ENCODE peak calls at places on chromosome 15, in five cellular contexts. N is CD8-positive, alpha-beta memory T cell; L is aorta; C is psoas muscle; Z is heart right ventricle. O is an unnamed sample.

GRCh38 chr15:35090104-35090807 is 5.2 kb upstream of the NANOGP8 start:
- DNase-seq in N (no peak), L (no peak), C (no peak), Z (no peak), O (no peak)

GRCh38 chr15:90482124-90483011 is 47.4 kb upstream of the CRTC3 start:
- DNase-seq in N (peak; percentile 33), L (no peak), C (no peak), Z (no peak), O (peak; percentile 21)

GRCh38 chr15:70916531-70916930 is 23.9 kb downstream of the LRRC49 start:
- DNase-seq in N (no peak), L (no peak), C (no peak), Z (no peak), O (no peak)

GRCh38 chr15:67149859-67150824 is 84.7 kb downstream of the SMAD3 start:
- DNase-seq in N (no peak), L (peak; percentile 91), C (peak; percentile 75), Z (peak; percentile 62), O (no peak)

GRCh38 chr15:45386420-45386819 is 8.1 kb upstream of the GATM start:
- DNase-seq in N (no peak), L (no peak), C (no peak), Z (no peak), O (no peak)

GRCh38 chr15:65796610-65797012 is 4.5 kb upstream of the DENND4A start:
- DNase-seq in N (no peak), L (no peak), C (no peak), Z (no peak), O (no peak)

GRCh38 chr15:26891448-26891881 is 24.6 kb downstream of the GABRA5 start:
- DNase-seq in N (no peak), L (peak; percentile 80), C (no peak), Z (peak; percentile 44), O (no peak)

GRCh38 chr15:55789066-55789660 is 46.2 kb upstream of the PRTG start:
- DNase-seq in N (peak; percentile 11), L (no peak), C (peak; percentile 53), Z (peak; percentile 38), O (no peak)

GRCh38 chr15:68389936-68390790 is 41.8 kb downstream of the ITGA11 start:
- DNase-seq in N (no peak), L (peak; percentile 53), C (no peak), Z (no peak), O (no peak)

GRCh38 chr15:90617668-90618097 is 88.0 kb downstream of the CRTC3 start:
- DNase-seq in N (no peak), L (no peak), C (peak; percentile 76), Z (no peak), O (no peak)

DNA sequence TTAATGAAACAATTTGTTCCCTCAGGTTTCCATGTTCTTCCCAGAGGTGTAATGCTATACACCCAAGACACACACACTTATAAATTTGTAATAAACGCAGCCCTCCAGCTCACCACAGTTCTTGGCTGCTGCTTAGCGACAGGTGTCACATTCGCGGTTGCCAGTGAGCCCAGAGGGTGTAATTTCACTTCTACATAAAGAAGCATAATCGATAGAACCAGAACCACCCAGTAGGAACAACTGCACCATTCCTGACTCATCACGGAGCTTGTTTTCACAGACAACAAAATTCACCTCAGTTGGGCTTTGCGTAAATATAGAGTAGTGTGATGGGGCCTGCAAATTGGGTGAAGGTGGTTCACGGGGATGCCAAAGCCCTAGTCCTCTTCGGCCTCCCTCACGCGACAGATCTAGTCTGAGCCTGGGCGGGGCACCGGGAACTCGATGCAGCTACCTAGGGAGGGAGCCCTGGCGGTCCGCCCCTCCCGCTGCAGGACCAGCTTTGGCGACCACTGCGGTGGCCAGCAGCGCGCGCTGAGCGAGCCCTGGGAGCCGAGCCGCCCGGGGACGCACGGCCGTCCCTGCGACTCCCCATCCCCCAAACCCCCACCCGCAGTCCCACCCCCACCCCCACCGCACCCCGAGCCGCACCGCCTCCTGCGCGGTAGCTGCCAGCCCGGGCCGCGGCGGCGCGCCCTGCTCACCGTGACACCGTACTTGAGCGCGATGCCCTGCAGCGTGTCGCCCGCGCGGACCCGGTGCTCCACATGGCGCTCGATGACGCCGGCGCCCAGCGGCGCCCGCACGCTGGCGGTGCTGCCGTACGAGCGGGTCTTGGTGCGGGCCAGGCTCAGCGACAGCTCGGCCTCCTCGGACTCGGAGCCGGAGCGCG is 563 bp downstream of the LYSMD2 start:
- DNase-seq in N (peak; percentile 68), L (peak; percentile 80), C (peak; percentile 75), Z (peak; percentile 43), O (peak; percentile 56)
- H3K27ac ChIP-seq in N (peak overlapping the region; percentile 71), L (no peak overlapping the region), C (peak overlapping the region; percentile 90), Z (peak overlapping the region; percentile 71), O (peak overlapping the region; percentile 82)

GRCh38 chr15:60798821-60799220 is 319.9 kb upstream of the ICE2 start:
- DNase-seq in N (no peak), L (no peak), C (no peak), Z (no peak), O (no peak)

GRCh38 chr15:60801336-60801735 is 322.4 kb upstream of the ICE2 start:
- DNase-seq in N (no peak), L (no peak), C (no peak), Z (no peak), O (no peak)

GRCh38 chr15:60800729-60801072 is 321.8 kb upstream of the ICE2 start:
- DNase-seq in N (no peak), L (no peak), C (no peak), Z (no peak), O (no peak)

GRCh38 chr15:60797444-60798040 is 318.6 kb upstream of the ICE2 start:
- DNase-seq in N (no peak), L (no peak), C (no peak), Z (no peak), O (no peak)

GRCh38 chr15:60799885-60800728 is 321.2 kb upstream of the ICE2 start:
- DNase-seq in N (no peak), L (no peak), C (no peak), Z (no peak), O (no peak)
- H3K27ac ChIP-seq in N (no peak overlapping the region), L (no peak overlapping the region), C (no peak overlapping the region), Z (no peak overlapping the region), O (no peak overlapping the region)

DNA sequence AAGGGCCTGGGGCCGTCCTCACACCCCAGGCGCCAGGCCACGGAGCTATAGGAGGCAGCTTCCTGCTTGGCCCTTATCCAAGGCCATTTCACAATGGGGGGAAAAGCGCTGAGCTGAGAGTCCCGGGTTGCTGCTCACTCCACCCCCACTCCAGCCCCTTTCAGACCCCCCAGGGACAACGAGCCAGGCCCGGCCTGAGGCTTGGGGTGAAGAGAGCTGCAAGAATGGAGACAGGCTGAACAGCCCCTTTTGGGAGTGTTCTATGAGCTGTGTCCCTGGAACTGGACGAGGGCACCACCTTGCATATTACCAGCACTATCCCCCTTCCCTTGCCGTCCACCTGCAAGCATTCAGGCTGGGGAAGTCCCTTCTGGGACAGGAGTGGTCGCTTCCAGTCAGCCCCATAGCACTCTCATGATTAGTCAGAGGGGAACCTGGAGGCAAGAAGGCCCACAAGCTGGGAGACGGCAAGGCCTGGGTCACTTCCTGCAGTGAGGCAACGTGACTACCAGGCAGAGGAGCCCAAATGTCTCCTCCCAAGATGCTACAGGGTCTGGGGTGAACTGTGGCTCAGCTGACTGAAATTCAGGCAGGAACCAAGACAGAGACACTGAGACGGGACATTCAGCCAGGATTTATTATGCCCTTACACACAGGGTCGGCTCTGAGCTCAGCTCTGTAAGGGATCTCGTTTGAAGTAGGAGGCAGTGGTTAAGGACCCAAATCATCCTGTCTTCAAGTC is 8.6 kb upstream of the SRP14 start:
- DNase-seq in N (no peak), L (no peak), C (peak; percentile 66), Z (peak; percentile 53), O (peak; percentile 25)
- H3K27ac ChIP-seq in N (no peak overlapping the region), L (no peak overlapping the region), C (peak overlapping the region; percentile 51), Z (peak overlapping the region; percentile 27), O (peak overlapping the region; percentile 9)

DNA sequence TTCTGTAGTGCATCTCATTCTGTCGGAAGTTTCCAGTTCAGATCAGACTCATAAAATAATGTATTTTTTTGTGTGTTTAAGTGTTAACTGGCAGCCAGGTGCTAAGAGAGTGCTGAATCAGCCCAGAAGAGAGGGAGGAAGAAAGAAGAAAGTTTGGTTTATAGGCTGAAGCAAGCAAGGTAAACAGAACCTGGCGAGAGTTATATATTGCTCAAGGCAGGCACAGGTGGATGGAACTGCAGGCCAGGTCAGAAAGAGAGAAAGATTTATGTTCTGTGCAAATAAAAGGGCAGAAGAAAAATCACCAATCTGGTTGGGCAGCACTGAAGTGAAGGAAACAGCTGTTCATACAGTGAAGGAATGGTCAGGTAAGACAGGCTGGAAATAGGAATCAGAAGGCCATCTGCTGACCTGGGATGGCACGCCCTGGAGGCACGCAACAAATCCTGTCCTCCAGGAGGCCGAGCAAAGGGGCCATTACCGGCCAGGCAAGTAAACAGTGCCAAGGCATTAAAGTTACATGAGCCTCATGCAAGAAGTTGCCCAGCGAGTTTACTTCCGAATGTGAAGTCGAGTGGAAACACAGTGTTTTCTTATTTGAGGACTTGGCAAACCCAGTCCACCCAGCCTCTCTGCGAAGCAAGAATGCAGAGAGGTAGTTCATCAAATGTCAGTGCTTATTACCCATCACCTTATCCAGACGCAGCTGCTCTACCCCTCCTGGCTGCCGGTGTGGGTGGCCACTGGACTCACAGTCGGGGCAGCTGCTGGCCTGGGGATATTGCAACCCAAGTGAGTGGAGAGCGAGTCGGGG is 309.8 kb downstream of the VPS13C start:
- DNase-seq in N (no peak), L (no peak), C (no peak), Z (no peak), O (no peak)
- H3K27ac ChIP-seq in N (no peak overlapping the region), L (no peak overlapping the region), C (no peak overlapping the region), Z (no peak overlapping the region), O (peak overlapping the region; percentile 21)

DNA sequence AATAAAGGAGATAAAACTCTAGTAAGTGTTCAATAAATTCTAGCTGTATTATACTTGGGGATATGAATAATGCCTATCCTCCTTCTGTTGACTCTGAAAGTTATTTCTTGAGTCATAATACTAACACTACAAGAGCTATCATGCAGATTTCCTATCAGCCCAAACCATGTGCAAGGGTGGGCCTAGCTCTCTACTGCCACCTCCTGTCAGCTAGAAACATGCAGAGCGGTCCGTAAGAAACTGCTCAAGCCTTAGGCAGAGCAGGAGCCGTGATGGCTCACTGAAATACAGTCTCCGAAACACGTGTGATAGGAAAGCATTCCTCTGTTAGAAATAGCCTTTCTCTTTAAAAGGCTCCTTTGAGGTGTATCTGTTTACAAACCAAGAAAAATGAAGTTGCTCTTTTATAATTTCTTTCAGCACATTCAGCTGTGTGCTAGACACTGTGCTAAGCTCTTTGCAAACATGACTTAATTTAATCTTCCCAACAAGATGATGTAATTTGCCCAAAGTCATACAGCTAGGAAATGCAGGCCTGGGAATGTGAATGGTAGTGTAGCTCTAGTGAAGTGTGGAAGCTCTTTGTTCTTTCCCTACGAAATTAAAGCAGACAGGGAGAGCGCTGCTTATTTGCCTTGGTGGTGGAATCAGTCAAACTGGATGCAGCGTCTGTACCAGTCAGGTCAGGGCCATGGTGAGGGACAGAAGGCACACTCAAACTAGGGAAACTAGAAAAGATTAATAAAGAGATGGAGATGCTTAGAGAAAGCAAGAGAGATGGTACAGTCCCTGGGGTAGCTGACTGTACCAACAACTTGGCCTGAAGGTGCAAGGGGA is 43.1 kb downstream of the MTHFS start:
- DNase-seq in N (peak; percentile 42), L (no peak), C (peak; percentile 52), Z (peak; percentile 14), O (peak; percentile 43)
- H3K27ac ChIP-seq in N (no peak overlapping the region), L (no peak overlapping the region), C (no peak overlapping the region), Z (no peak overlapping the region), O (no peak overlapping the region)

O was measured in caudate nucleus.